ENCODE peak calls at places on chromosome 20, in six cellular contexts. J is CD8-positive, alpha-beta T cell; S is colonic mucosa; H is ascending aorta; L is heart right ventricle; Y is uterus. W is an unnamed sample.

GRCh38 chr20:62876441-62876825 is 14.8 kb upstream of the TCFL5 start:
- DNase-seq in S (no peak), J (no peak), H (no peak), L (no peak), Y (no peak), W (no peak)

GRCh38 chr20:41232971-41233926 is 84.3 kb downstream of the ZHX3 start:
- DNase-seq in J (no peak), H (no peak), S (no peak), L (no peak), Y (no peak), W (no peak)

GRCh38 chr20:62536731-62537401 is 61.1 kb upstream of the GATA5 start:
- DNase-seq in J (no peak), Y (peak; percentile 42), H (no peak), S (no peak), L (peak; percentile 63), W (no peak)

GRCh38 chr20:43691928-43692524 is 25.1 kb downstream of the MYBL2 start:
- DNase-seq in L (no peak), J (peak; percentile 30), Y (no peak), H (no peak), S (peak; percentile 75), W (no peak)

GRCh38 chr20:62918830-62919229 is 7.5 kb downstream of the DIDO1 start:
- DNase-seq in Y (no peak), L (no peak), H (no peak), J (peak; percentile 46), S (no peak), W (no peak)

GRCh38 chr20:34713194-34713943 is 9.2 kb downstream of the TP53INP2 start:
- DNase-seq in S (no peak), J (no peak), L (no peak), Y (peak; percentile 45), H (no peak), W (no peak)

GRCh38 chr20:51258582-51259175 is 235.8 kb upstream of the KCNG1 start:
- DNase-seq in Y (no peak), L (no peak), H (no peak), J (no peak), S (no peak), W (no peak)

GRCh38 chr20:50724851-50725721 is 6.3 kb upstream of the PARD6B start:
- DNase-seq in Y (peak; percentile 98), H (peak; percentile 94), S (peak; percentile 43), L (peak; percentile 59), J (no peak), W (peak; percentile 73)

GRCh38 chr20:32979201-32979998 is 24.8 kb downstream of the SUN5 start:
- DNase-seq in L (no peak), J (no peak), S (no peak), H (no peak), Y (no peak), W (no peak)

GRCh38 chr20:42749548-42749947 is 440.2 kb downstream of the PTPRT start:
- DNase-seq in Y (no peak), H (no peak), J (no peak), L (no peak), S (no peak), W (no peak)

GRCh38 chr20:13245250-13245723 is 24.2 kb downstream of the ISM1 start:
- DNase-seq in L (no peak), H (no peak), S (no peak), J (no peak), Y (no peak), W (no peak)

GRCh38 chr20:4008877-4009276 is 6.5 kb downstream of the RNF24 start:
- DNase-seq in Y (no peak), L (no peak), J (no peak), H (no peak), S (no peak), W (no peak)

GRCh38 chr20:59063358-59064213 is 21.0 kb upstream of the PRELID3B start:
- DNase-seq in S (no peak), L (peak; percentile 42), H (no peak), Y (peak; percentile 74), J (no peak), W (peak; percentile 70)

GRCh38 chr20:7859371-7859802 is 80.9 kb downstream of the HAO1 start:
- DNase-seq in S (no peak), H (no peak), L (no peak), J (no peak), Y (no peak), W (no peak)

GRCh38 chr20:20491110-20491783 is 123.3 kb downstream of the INSM1 start:
- DNase-seq in H (no peak), J (no peak), L (no peak), Y (no peak), S (no peak), W (no peak)

GRCh38 chr20:15267935-15268334 is 930.5 kb upstream of the FLRT3 start:
- DNase-seq in H (no peak), L (no peak), S (no peak), J (no peak), Y (no peak), W (no peak)

GRCh38 chr20:59684685-59685212 is 80.4 kb downstream of the PHACTR3 start:
- DNase-seq in Y (no peak), L (no peak), J (no peak), S (no peak), H (no peak), W (no peak)

GRCh38 chr20:42364446-42364845 is 746.3 kb upstream of the CHD6 start:
- DNase-seq in J (no peak), Y (no peak), S (no peak), H (no peak), L (no peak), W (no peak)

GRCh38 chr20:33993800-33994623 is at the start of gene RALY:
- DNase-seq in S (peak; percentile 89), Y (peak; percentile 70), H (peak; percentile 92), L (peak; percentile 88), J (peak; percentile 73), W (peak; percentile 81)

GRCh38 chr20:11012975-11013374 is 339.2 kb upstream of the JAG1 start:
- DNase-seq in L (no peak), H (no peak), S (no peak), J (no peak), Y (no peak), W (no peak)

GRCh38 chr20:40991181-40991889 is 37.3 kb upstream of the TOP1 start:
- DNase-seq in J (no peak), Y (no peak), S (no peak), H (peak; percentile 66), L (no peak), W (no peak)

GRCh38 chr20:51220293-51220706 is 197.4 kb upstream of the KCNG1 start:
- DNase-seq in S (peak; percentile 45), Y (peak; percentile 37), L (peak; percentile 44), H (peak; percentile 45), J (peak; percentile 42), W (no peak)

GRCh38 chr20:61779176-61779965 is 286.3 kb downstream of the TAF4 start:
- DNase-seq in H (no peak), S (no peak), J (no peak), L (no peak), Y (no peak), W (no peak)

GRCh38 chr20:34850969-34851368 is 21.7 kb downstream of the GGT7 start:
- DNase-seq in S (no peak), J (no peak), Y (no peak), L (no peak), H (no peak), W (no peak)

GRCh38 chr20:17044920-17045319 is 181.9 kb upstream of the PCSK2 start:
- DNase-seq in H (no peak), Y (no peak), J (no peak), S (no peak), L (no peak), W (no peak)

GRCh38 chr20:14644698-14645097 is 307.3 kb upstream of the FLRT3 start:
- DNase-seq in L (no peak), J (no peak), S (no peak), Y (no peak), H (no peak), W (no peak)

GRCh38 chr20:62893700-62894099 is 32.1 kb upstream of the TCFL5 start:
- DNase-seq in Y (no peak), J (no peak), S (no peak), H (no peak), L (no peak), W (no peak)

GRCh38 chr20:31945319-31945718 is 6.5 kb downstream of the PDRG1 start:
- DNase-seq in J (no peak), Y (no peak), S (no peak), H (no peak), L (no peak), W (no peak)

GRCh38 chr20:19211661-19212523 is 550 bp upstream of the SLC24A3 start:
- DNase-seq in L (peak; percentile 29), S (peak; percentile 56), H (peak; percentile 66), J (no peak), Y (peak; percentile 62), W (no peak)
- H3K27me3 ChIP-seq in L (peaks cover 18% of the 10 kb centered on the region), S (peaks cover 4% of the 10 kb centered on the region), H (no peaks in the 10 kb centered on the region), J (peaks cover 7% of the 10 kb centered on the region), Y (no peaks in the 10 kb centered on the region), W (no peaks in the 10 kb centered on the region)

GRCh38 chr20:38893485-38894090 is 32.6 kb upstream of the FAM83D start:
- DNase-seq in J (peak; percentile 77), S (peak; percentile 68), H (peak; percentile 80), Y (peak; percentile 53), L (peak; percentile 75), W (no peak)
- H3K27ac ChIP-seq in J (peak overlapping the region; percentile 29), S (no peak overlapping the region), H (no peak overlapping the region), Y (no peak overlapping the region), L (no peak overlapping the region), W (no peak overlapping the region)

DNA sequence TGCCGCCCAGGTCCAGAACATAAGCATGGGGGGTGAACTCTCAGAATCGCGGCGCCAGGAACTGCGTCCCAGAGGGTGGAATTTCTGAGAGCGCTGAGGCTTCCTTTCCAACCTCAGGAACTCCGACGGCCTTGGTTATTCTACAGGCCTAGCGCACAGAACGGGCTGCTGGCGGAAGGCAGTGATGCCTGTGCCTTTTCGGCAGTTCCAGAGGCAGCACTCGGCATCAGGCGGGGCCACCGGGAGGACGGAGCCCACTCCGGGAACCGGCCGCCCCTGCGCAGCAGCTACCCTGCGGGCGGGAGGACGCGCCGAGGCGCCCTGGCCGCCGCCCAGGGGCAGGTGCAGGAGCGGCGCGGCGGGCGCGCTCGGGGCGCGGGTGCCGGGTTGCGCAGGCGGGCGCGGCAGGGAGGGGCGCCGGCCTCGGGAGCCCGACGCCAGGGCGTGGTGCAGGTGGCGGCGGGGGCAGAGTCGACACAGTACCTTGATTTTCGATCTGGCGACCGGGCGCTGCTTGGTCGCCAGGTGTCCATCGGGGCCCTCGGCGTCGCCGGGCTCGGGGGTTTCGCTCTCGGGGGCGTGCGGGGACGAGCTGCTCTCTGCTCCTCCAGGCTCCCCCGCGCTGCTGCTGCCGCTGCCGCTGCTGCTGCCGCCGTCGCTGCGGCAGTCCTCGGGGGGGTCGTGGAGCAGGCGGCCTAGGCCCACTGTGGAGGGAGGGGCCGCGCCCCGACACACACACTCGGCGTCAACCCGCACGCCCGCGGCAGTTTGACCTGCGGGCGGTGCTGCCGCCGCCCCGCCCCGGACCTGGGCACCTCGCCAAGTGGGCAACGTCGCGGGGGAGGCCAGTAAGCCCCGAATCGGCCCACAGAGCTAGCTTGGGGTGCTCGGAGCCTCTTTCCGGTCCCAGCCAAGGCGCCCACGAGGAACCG is 1.3 kb downstream of the OVOL2 start:
- DNase-seq in L (no peak), H (peak; percentile 52), J (no peak), Y (no peak), S (peak; percentile 77), W (no peak)
- H3K4me3 ChIP-seq in L (peak overlapping the region; percentile 41), H (peak overlapping the region; percentile 64), J (no peak overlapping the region), Y (no peak overlapping the region), S (peak overlapping the region; percentile 63), W (peak overlapping the region; percentile 45)

DNA sequence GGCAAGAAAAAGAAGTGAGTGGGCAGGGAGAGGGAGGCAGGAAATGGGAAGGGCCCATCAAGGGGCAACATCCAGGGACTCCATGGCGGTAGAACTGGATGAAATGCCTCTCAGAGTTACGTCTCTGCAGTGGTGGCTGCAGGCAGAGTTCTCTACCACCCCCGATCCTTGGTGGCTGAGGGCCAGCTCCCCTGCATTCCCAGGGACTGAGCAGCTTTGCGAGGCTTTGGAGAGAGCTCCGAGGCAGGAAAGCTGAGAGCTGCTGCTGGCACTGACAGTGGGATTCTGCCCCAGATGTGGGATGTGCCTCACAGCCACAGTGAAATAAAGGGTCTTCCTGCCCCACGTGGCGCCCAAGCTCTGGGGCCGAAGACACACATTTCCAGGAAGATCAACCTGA is 236.6 kb downstream of the SLC24A3 start:
- DNase-seq in Y (peak; percentile 75), L (no peak), S (no peak), H (peak; percentile 66), J (no peak), W (no peak)
- H3K27me3 ChIP-seq in Y (no peaks in the 10 kb centered on the region), L (no peaks in the 10 kb centered on the region), S (no peaks in the 10 kb centered on the region), H (no peaks in the 10 kb centered on the region), J (no peaks in the 10 kb centered on the region), W (no peaks in the 10 kb centered on the region)